ENCODE peak calls at places on chromosomes 4 and X, in nine cellular contexts. One of them, this sample, is unnamed.

GRCh38 chr4:66906314-66906713 is 639.0 kb downstream of the CENPC start:
- DNase-seq in lower lobe of right lung: no peak
- DNase-seq in endothelial cell: no peak
- DNase-seq in adrenal gland: no peak
- DNase-seq in pancreas: no peak
- DNase-seq in HFFc6: no peak
- DNase-seq in chondrocyte: no peak
- DNase-seq in AG09319: no peak
- DNase-seq in neural crest cell: no peak
- DNase-seq in this sample: no peak

GRCh38 chr4:152229782-152230289 is 306.1 kb downstream of the FBXW7 start:
- DNase-seq in lower lobe of right lung: no peak
- DNase-seq in endothelial cell: no peak
- DNase-seq in adrenal gland: no peak
- DNase-seq in pancreas: no peak
- DNase-seq in HFFc6: no peak
- DNase-seq in chondrocyte: no peak
- DNase-seq in AG09319: no peak
- DNase-seq in neural crest cell: no peak
- DNase-seq in this sample: no peak

GRCh38 chr4:147060171-147060931 is 114.7 kb upstream of the TTC29 start:
- DNase-seq in lower lobe of right lung: no peak
- DNase-seq in endothelial cell: no peak
- DNase-seq in adrenal gland: no peak
- DNase-seq in pancreas: no peak
- DNase-seq in HFFc6: peak
- DNase-seq in chondrocyte: no peak
- DNase-seq in AG09319: peak
- DNase-seq in neural crest cell: no peak
- DNase-seq in this sample: no peak

GRCh38 chr4:104425948-104426347 is 68.7 kb downstream of the CXXC4 start:
- DNase-seq in lower lobe of right lung: no peak
- DNase-seq in endothelial cell: no peak
- DNase-seq in adrenal gland: no peak
- DNase-seq in pancreas: no peak
- DNase-seq in HFFc6: no peak
- DNase-seq in chondrocyte: no peak
- DNase-seq in AG09319: no peak
- DNase-seq in neural crest cell: no peak
- DNase-seq in this sample: no peak

GRCh38 chr4:184558996-184559395 is 84.6 kb upstream of the IRF2 start:
- DNase-seq in lower lobe of right lung: no peak
- DNase-seq in endothelial cell: no peak
- DNase-seq in adrenal gland: no peak
- DNase-seq in pancreas: no peak
- DNase-seq in HFFc6: no peak
- DNase-seq in chondrocyte: no peak
- DNase-seq in AG09319: no peak
- DNase-seq in neural crest cell: no peak
- DNase-seq in this sample: no peak

GRCh38 chr4:76235915-76236314 is 15.6 kb upstream of the FAM47E start:
- DNase-seq in lower lobe of right lung: no peak
- DNase-seq in endothelial cell: no peak
- DNase-seq in adrenal gland: no peak
- DNase-seq in pancreas: no peak
- DNase-seq in HFFc6: no peak
- DNase-seq in chondrocyte: no peak
- DNase-seq in AG09319: no peak
- DNase-seq in neural crest cell: no peak
- DNase-seq in this sample: no peak

GRCh38 chr4:54547299-54548097 is 110.3 kb upstream of the KIT start:
- DNase-seq in lower lobe of right lung: no peak
- DNase-seq in endothelial cell: no peak
- DNase-seq in adrenal gland: no peak
- DNase-seq in pancreas: no peak
- DNase-seq in HFFc6: no peak
- DNase-seq in chondrocyte: no peak
- DNase-seq in AG09319: no peak
- DNase-seq in neural crest cell: no peak
- DNase-seq in this sample: no peak

GRCh38 chr4:41977709-41978108 is 3.8 kb upstream of the DCAF4L1 start:
- DNase-seq in lower lobe of right lung: no peak
- DNase-seq in endothelial cell: no peak
- DNase-seq in adrenal gland: no peak
- DNase-seq in pancreas: no peak
- DNase-seq in HFFc6: no peak
- DNase-seq in chondrocyte: no peak
- DNase-seq in AG09319: no peak
- DNase-seq in neural crest cell: no peak
- DNase-seq in this sample: no peak

GRCh38 chr4:76982638-76983579 is 33.4 kb downstream of the SEPTIN11 start:
- DNase-seq in lower lobe of right lung: no peak
- DNase-seq in endothelial cell: no peak
- DNase-seq in adrenal gland: no peak
- DNase-seq in pancreas: no peak
- DNase-seq in HFFc6: no peak
- DNase-seq in chondrocyte: no peak
- DNase-seq in AG09319: no peak
- DNase-seq in neural crest cell: no peak
- DNase-seq in this sample: no peak

GRCh38 chr4:89382439-89382838 is 74.8 kb upstream of the GPRIN3 start:
- DNase-seq in lower lobe of right lung: no peak
- DNase-seq in endothelial cell: no peak
- DNase-seq in adrenal gland: no peak
- DNase-seq in pancreas: no peak
- DNase-seq in HFFc6: no peak
- DNase-seq in chondrocyte: no peak
- DNase-seq in AG09319: no peak
- DNase-seq in neural crest cell: no peak
- DNase-seq in this sample: no peak

GRCh38 chr4:135429528-135429927 is 1227.9 kb upstream of the PABPC4L start:
- DNase-seq in lower lobe of right lung: no peak
- DNase-seq in endothelial cell: no peak
- DNase-seq in adrenal gland: no peak
- DNase-seq in pancreas: no peak
- DNase-seq in HFFc6: no peak
- DNase-seq in chondrocyte: no peak
- DNase-seq in AG09319: no peak
- DNase-seq in neural crest cell: no peak
- DNase-seq in this sample: no peak

GRCh38 chr4:124712417-124713212 is at the start of gene ANKRD50:
- DNase-seq in lower lobe of right lung: peak
- DNase-seq in endothelial cell: peak
- DNase-seq in adrenal gland: peak
- DNase-seq in pancreas: peak
- DNase-seq in HFFc6: peak
- DNase-seq in chondrocyte: peak
- DNase-seq in AG09319: peak
- DNase-seq in neural crest cell: peak
- DNase-seq in this sample: peak

GRCh38 chr4:1603413-1604135 is 80.5 kb downstream of the FAM53A start:
- DNase-seq in lower lobe of right lung: peak
- DNase-seq in endothelial cell: no peak
- DNase-seq in adrenal gland: no peak
- DNase-seq in pancreas: peak
- DNase-seq in HFFc6: no peak
- DNase-seq in chondrocyte: peak
- DNase-seq in AG09319: no peak
- DNase-seq in neural crest cell: no peak
- DNase-seq in this sample: no peak

GRCh38 chr4:7861440-7861881 is 78.2 kb downstream of the AFAP1 start:
- DNase-seq in lower lobe of right lung: no peak
- DNase-seq in endothelial cell: no peak
- DNase-seq in adrenal gland: no peak
- DNase-seq in pancreas: no peak
- DNase-seq in HFFc6: peak
- DNase-seq in chondrocyte: no peak
- DNase-seq in AG09319: peak
- DNase-seq in neural crest cell: no peak
- DNase-seq in this sample: no peak

DNA sequence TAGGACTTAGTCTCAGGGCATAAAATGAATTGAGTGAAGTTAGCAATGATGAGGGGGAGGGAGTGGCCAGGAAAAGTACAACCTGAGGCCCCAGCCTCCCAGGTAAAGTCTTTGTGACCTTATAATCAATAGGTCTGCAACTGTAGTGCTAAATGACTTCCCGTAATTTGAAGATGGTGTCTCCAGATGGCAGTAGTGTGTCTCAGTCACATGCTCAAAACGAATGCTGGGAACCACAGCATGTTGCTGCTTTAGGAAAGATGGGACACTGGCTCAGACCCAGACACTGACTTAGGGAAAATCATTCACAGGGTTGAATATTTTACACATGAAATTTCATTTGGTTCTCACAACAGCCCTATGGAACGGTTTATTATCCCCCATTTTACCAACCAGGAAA is 10.3 kb downstream of the SRPX2 start:
- DNase-seq in lower lobe of right lung: no peak
- DNase-seq in endothelial cell: no peak
- DNase-seq in adrenal gland: no peak
- DNase-seq in pancreas: no peak
- DNase-seq in HFFc6: peak
- DNase-seq in chondrocyte: no peak
- DNase-seq in AG09319: no peak
- DNase-seq in neural crest cell: no peak
- DNase-seq in this sample: no peak
- TF ChIP-seq CTCF in lower lobe of right lung: no peak
- TF ChIP-seq CTCF in endothelial cell: no peak
- TF ChIP-seq CTCF in adrenal gland: no peak
- TF ChIP-seq CTCF in pancreas: no peak
- TF ChIP-seq CTCF in HFFc6: peak
- TF ChIP-seq CTCF in chondrocyte: peak
- TF ChIP-seq CTCF in AG09319: peak
- TF ChIP-seq CTCF in neural crest cell: no peak
- TF ChIP-seq CTCF in this sample: peak

DNA sequence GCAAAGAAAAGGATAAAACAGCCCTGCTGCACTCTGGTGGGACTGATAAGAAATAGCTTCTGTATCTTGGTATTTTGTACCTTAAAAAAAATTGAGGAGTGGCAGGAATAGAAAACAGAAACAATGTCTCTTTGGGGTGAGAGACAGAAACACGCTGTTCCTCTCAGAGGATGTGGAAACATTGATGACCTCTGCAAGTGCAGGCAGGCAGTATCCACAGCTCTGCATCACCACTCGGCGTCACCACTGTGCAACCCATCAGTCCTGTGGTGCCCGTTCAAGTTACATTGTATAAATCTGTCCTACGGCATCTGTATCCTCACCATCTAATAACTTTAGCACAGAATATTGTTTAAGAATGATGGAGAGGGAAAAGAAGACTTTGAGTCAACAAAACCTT is 152.4 kb upstream of the SPRY1 start:
- DNase-seq in lower lobe of right lung: peak
- DNase-seq in endothelial cell: no peak
- DNase-seq in adrenal gland: peak
- DNase-seq in pancreas: no peak
- DNase-seq in HFFc6: no peak
- DNase-seq in chondrocyte: no peak
- DNase-seq in AG09319: no peak
- DNase-seq in neural crest cell: no peak
- DNase-seq in this sample: no peak
- TF ChIP-seq CTCF in lower lobe of right lung: peak
- TF ChIP-seq CTCF in endothelial cell: no peak
- TF ChIP-seq CTCF in adrenal gland: no peak
- TF ChIP-seq CTCF in pancreas: no peak
- TF ChIP-seq CTCF in HFFc6: peak
- TF ChIP-seq CTCF in chondrocyte: peak
- TF ChIP-seq CTCF in AG09319: peak
- TF ChIP-seq CTCF in neural crest cell: no peak
- TF ChIP-seq CTCF in this sample: no peak

DNA sequence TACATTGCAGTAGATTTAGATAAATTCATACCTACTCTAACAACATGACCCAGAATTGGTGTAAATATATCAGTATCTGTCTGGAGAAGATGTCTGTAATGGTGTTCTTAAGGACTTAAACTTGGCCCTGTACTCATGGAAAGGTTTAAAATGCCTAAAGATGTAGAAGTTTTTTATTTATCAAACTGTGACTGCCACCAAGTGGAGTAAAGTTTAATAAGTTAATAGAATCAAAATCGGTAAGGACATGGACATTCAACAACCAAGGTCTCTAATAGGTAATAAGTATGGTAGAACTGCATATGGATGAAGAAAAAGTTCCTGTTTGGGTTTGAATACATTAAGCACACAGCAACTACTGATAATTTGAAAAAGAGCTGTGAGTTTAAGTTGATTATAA is 474.0 kb upstream of the NDST3 start:
- DNase-seq in lower lobe of right lung: no peak
- DNase-seq in endothelial cell: no peak
- DNase-seq in adrenal gland: no peak
- DNase-seq in pancreas: no peak
- DNase-seq in HFFc6: no peak
- DNase-seq in chondrocyte: no peak
- DNase-seq in AG09319: no peak
- DNase-seq in neural crest cell: no peak
- DNase-seq in this sample: no peak
- TF ChIP-seq CTCF in lower lobe of right lung: no peak
- TF ChIP-seq CTCF in endothelial cell: no peak
- TF ChIP-seq CTCF in adrenal gland: no peak
- TF ChIP-seq CTCF in pancreas: no peak
- TF ChIP-seq CTCF in HFFc6: no peak
- TF ChIP-seq CTCF in chondrocyte: peak
- TF ChIP-seq CTCF in AG09319: no peak
- TF ChIP-seq CTCF in neural crest cell: no peak
- TF ChIP-seq CTCF in this sample: no peak

GRCh38 chrX:1673337-1673736 is 58.5 kb downstream of the ASMT start:
- DNase-seq in lower lobe of right lung: no peak
- DNase-seq in endothelial cell: peak
- DNase-seq in adrenal gland: no peak
- DNase-seq in pancreas: peak
- DNase-seq in HFFc6: no peak
- DNase-seq in chondrocyte: peak
- DNase-seq in AG09319: no peak
- DNase-seq in neural crest cell: peak
- DNase-seq in this sample: peak
- TF ChIP-seq CTCF in lower lobe of right lung: peak
- TF ChIP-seq CTCF in endothelial cell: peak
- TF ChIP-seq CTCF in adrenal gland: peak
- TF ChIP-seq CTCF in pancreas: peak
- TF ChIP-seq CTCF in HFFc6: peak
- TF ChIP-seq CTCF in chondrocyte: peak
- TF ChIP-seq CTCF in AG09319: peak
- TF ChIP-seq CTCF in neural crest cell: peak
- TF ChIP-seq CTCF in this sample: peak

GRCh38 chrX:43467608-43468234 is 188.4 kb upstream of the MAOA start:
- DNase-seq in lower lobe of right lung: no peak
- DNase-seq in endothelial cell: no peak
- DNase-seq in adrenal gland: no peak
- DNase-seq in pancreas: no peak
- DNase-seq in HFFc6: no peak
- DNase-seq in chondrocyte: peak
- DNase-seq in AG09319: no peak
- DNase-seq in neural crest cell: no peak
- DNase-seq in this sample: no peak
- TF ChIP-seq CTCF in lower lobe of right lung: no peak
- TF ChIP-seq CTCF in endothelial cell: no peak
- TF ChIP-seq CTCF in adrenal gland: no peak
- TF ChIP-seq CTCF in pancreas: no peak
- TF ChIP-seq CTCF in HFFc6: no peak
- TF ChIP-seq CTCF in chondrocyte: no peak
- TF ChIP-seq CTCF in AG09319: no peak
- TF ChIP-seq CTCF in neural crest cell: no peak
- TF ChIP-seq CTCF in this sample: no peak

GRCh38 chr4:3648195-3648594 is 116.0 kb upstream of the LRPAP1 start:
- DNase-seq in lower lobe of right lung: no peak
- DNase-seq in endothelial cell: no peak
- DNase-seq in adrenal gland: no peak
- DNase-seq in pancreas: no peak
- DNase-seq in HFFc6: no peak
- DNase-seq in chondrocyte: no peak
- DNase-seq in AG09319: no peak
- DNase-seq in neural crest cell: no peak
- DNase-seq in this sample: no peak
- TF ChIP-seq CTCF in lower lobe of right lung: no peak
- TF ChIP-seq CTCF in endothelial cell: no peak
- TF ChIP-seq CTCF in adrenal gland: no peak
- TF ChIP-seq CTCF in pancreas: no peak
- TF ChIP-seq CTCF in HFFc6: no peak
- TF ChIP-seq CTCF in chondrocyte: no peak
- TF ChIP-seq CTCF in AG09319: no peak
- TF ChIP-seq CTCF in neural crest cell: no peak
- TF ChIP-seq CTCF in this sample: no peak